ENCODE peak calls at places on chromosome 1, in five cellular contexts. E, H, U, W and C are unnamed samples.
A peak's percentile ranks its signal among the peaks of the same experiment; 100 is the strongest.

GRCh38 chr1:7386226-7387052 is 384.7 kb upstream of the VAMP3 start:
- DNase-seq in E (no peak), H (peak; percentile 8), W (peak; percentile 1), U (peak; percentile 12), C (no peak)

GRCh38 chr1:234303231-234303630 is 70.0 kb upstream of the COA6 start:
- DNase-seq in H (no peak), E (no peak), W (no peak), U (no peak), C (no peak)

GRCh38 chr1:242187171-242187570 is 188.3 kb upstream of the MAP1LC3C start:
- DNase-seq in H (no peak), U (no peak), W (no peak), E (no peak), C (no peak)

GRCh38 chr1:220682901-220683576 is 7.1 kb upstream of the C1orf115 start:
- DNase-seq in U (no peak), E (no peak), W (no peak), H (no peak), C (no peak)

GRCh38 chr1:13901041-13901440 is 201.1 kb downstream of the PRDM2 start:
- DNase-seq in E (no peak), W (no peak), U (no peak), H (peak; percentile 14), C (no peak)

GRCh38 chr1:88684482-88685238 is 587 bp downstream of the PKN2 start:
- DNase-seq in H (peak; percentile 56), U (peak; percentile 79), W (peak; percentile 41), E (peak; percentile 51), C (no peak)

GRCh38 chr1:216560527-216560926 is 137.3 kb upstream of the USH2A start:
- DNase-seq in U (no peak), W (no peak), E (no peak), H (no peak), C (no peak)

GRCh38 chr1:151728151-151728711 is 6.9 kb downstream of the RIIAD1 start:
- DNase-seq in H (peak; percentile 33), E (no peak), U (peak; percentile 18), W (no peak), C (no peak)

GRCh38 chr1:181604482-181604881 is 121.2 kb downstream of the CACNA1E start:
- DNase-seq in W (no peak), H (no peak), U (no peak), E (no peak), C (no peak)

GRCh38 chr1:26234644-26235384 is 814 bp downstream of the CEP85 start:
- DNase-seq in U (peak; percentile 52), H (peak; percentile 25), E (no peak), W (no peak), C (no peak)

GRCh38 chr1:25484096-25484495 is 53.4 kb downstream of the MACO1 start:
- DNase-seq in H (no peak), E (peak; percentile 56), W (peak; percentile 53), U (peak; percentile 42), C (no peak)

GRCh38 chr1:23951646-23952095 is 8.0 kb upstream of the PNRC2 start:
- DNase-seq in E (no peak), H (peak; percentile 96), W (no peak), U (no peak), C (peak; percentile 86)

GRCh38 chr1:63621698-63622097 is 28.5 kb downstream of the PGM1 start:
- DNase-seq in E (peak; percentile 25), H (peak; percentile 25), W (peak; percentile 16), U (no peak), C (no peak)

GRCh38 chr1:36400825-36401601 is 3.3 kb upstream of the LSM10 start:
- DNase-seq in W (peak; percentile 65), E (no peak), H (peak; percentile 66), U (peak; percentile 67), C (no peak)

GRCh38 chr1:172952541-172952940 is 98.2 kb downstream of the TNFSF18 start:
- DNase-seq in H (no peak), U (no peak), E (no peak), W (no peak), C (no peak)
- H3K4me3 ChIP-seq in H (no peak overlapping the region), U (no peak overlapping the region), E (no peak overlapping the region), W (no peak overlapping the region), C (no peak overlapping the region)

DNA sequence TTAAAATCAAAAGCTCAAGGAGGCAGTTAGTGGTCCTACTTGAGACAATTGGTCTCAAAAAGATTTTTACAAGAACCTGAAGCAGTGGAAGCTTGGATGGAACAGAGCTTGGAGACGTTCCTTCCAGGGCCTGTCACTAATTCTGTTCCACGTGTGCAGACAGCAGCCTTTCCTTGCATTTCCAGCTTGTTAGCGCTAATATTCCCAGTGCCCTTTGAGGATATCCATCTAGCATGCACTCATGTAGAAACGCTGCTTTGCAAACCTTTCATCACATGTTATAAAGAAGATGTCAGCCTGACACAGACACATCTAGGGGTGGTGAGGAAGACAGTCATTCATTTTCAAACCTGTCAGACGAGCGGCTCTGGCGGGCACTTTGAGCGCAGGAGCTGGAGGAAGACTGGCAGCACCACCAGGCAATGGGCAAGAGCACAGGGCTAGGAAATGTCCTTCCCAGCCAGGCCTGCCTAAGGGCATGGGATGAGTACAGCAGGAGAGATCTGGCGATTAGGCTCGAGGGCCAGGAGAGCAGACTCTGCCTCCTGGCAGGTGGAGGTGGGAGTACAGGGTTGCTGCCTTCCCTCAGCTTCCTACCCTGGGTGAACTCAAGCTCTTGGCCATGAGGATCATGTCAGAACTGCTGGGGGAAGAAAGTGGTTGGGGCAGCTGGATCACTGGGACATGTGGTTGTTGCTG is 55.5 kb downstream of the CASQ2 start:
- DNase-seq in W (no peak), H (no peak), E (no peak), U (no peak), C (no peak)
- TF ChIP-seq CTCF in W (no peak), H (no peak), E (no peak), U (no peak), C (no peak)

GRCh38 chr1:207333620-207334019 is 12.1 kb downstream of the CD55 start:
- DNase-seq in E (no peak), U (no peak), H (no peak), W (no peak), C (no peak)

GRCh38 chr1:207336559-207337467 is 15.3 kb downstream of the CD55 start:
- DNase-seq in U (no peak), W (no peak), H (peak; percentile 88), E (no peak), C (no peak)

DNA sequence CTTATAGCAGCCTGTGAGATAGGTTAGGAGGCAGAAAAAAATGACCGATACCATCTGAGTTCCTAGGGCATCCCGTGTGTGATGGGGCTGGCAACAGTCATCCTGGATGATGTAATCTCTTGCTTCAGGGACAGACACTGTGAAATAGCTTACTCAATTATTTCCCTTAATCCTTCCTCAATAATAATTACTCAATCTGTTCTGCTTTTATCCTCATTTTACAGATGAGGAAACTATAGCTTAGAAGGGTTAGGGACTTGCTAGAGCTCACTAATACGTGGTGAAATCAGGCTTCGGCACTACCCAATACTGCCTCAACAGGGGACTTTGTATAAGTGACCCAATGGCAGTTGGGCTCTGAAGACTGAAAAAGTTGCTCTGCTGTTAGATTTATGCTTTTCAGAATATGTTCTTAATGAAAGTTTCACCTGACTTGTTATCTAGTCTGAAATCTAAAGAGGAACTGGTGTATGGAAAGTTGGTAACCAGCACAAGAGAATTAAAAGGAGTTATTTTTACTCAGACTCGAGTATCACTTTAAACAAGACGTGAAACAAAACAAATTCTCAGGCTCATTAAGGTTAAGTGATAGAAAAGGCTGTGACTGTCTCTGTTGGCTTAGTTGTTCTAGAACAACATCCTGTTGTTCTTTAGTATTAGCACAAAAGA is 14.4 kb downstream of the CD55 start:
- DNase-seq in H (peak; percentile 66), E (no peak), U (no peak), W (no peak), C (no peak)
- H3K4me3 ChIP-seq in H (no peak overlapping the region), E (no peak overlapping the region), U (no peak overlapping the region), W (no peak overlapping the region), C (no peak overlapping the region)

DNA sequence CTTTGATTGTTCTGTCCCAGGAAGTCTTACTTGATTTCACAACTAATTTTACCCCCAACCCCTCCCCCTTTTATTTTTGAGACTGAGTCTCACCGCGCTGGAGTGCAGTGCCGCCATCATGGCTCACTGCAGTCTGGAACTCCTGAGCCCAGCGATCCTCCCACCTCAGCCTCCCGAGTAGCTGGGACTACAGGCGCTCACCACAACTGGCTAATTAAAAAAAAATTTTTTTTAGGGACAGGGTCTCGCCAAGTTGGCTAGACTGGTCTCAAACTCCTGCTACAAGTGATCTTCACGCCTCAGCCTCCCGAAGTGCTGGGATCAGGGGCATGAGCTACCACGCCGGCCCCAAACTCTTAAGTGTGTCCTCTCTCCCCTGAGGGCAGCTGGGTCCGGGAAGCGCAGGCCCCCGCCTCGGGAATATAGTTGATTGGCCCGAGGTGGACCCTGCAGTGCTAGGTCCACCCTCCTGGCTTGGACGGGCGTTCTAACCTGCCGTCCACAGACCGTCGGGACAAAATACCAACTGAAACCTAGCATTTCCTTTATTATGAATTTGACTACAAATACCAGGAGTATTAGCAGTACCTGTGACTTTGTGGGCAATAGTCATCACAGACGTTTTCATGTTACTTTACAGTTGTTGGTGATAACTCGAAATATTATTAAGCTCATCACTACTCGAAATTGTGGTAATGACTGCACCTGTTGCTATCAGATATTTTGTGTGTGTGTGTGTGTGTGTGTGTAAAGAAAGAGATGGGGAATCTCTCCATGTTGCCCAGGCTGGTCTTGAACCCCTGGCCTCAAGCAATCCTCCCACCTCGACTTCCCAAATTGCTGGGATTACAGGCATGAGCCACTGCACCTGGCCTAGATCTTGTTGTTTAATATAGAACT is 642 bp upstream of the PARP1 start:
- DNase-seq in H (no peak), E (peak; percentile 38), W (no peak), U (peak; percentile 31), C (no peak)
- TF ChIP-seq CTCF in H (no peak), E (no peak), W (no peak), U (no peak), C (no peak)

GRCh38 chr1:198643827-198644226 is 5.0 kb downstream of the PTPRC start:
- DNase-seq in H (no peak), U (no peak), W (no peak), E (no peak), C (no peak)

GRCh38 chr1:198643001-198643400 is 4.2 kb downstream of the PTPRC start:
- DNase-seq in U (no peak), E (no peak), W (no peak), H (no peak), C (no peak)

GRCh38 chr1:198641506-198641905 is 2.7 kb downstream of the PTPRC start:
- DNase-seq in U (no peak), E (no peak), W (no peak), H (peak; percentile 32), C (no peak)

GRCh38 chr1:198639581-198640235 is 868 bp downstream of the PTPRC start:
- DNase-seq in W (no peak), E (no peak), H (no peak), U (no peak), C (no peak)

DNA sequence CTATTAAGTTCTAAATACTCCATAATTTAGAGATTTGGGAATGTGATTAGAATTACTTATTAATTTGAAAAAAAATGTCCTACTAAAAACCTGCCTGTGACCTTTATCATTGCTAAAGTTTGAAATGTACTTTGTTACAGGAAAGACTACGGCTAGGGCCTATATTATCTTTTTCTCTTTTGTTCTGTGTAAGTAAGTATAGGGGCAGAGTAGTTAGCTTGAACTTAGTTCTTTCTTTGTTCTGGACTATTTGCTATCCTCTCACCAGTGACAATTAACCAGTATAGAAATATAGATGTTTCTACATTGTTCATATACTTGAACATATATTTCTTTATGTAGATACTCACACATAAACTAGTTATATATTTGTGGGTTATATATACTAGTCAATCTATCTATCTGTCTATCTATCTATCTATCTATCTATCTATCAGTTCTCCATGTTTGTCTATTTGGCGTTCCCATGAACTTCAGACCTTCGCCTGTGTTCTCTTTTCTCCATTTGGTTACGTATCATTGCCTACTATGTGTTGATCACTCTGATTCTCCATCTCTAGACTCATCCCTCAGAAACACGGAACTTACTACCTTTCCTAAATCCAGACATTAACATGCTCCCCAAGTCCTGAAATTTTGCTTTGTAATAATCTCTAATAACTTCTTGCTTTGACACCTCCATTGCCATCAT is 3.3 kb downstream of the PTPRC start:
- DNase-seq in H (no peak), E (no peak), U (no peak), W (no peak), C (no peak)
- H3K4me3 ChIP-seq in H (no peak overlapping the region), E (no peak overlapping the region), U (no peak overlapping the region), W (no peak overlapping the region), C (no peak overlapping the region)